ENCODE peak calls at places on chromosome 20, in six cellular contexts. E, N, B, J, H and I are unnamed samples.

GRCh38 chr20:24828992-24829648 is 119.9 kb upstream of the CST7 start:
- DNase-seq in N (no peak), H (no peak), J (no peak), B (no peak), E (no peak), I (no peak)

GRCh38 chr20:57394087-57395082 is 3.2 kb downstream of the RBM38 start:
- DNase-seq in E (no peak), H (no peak), N (peak), J (no peak), B (no peak), I (no peak)

GRCh38 chr20:63521602-63522001 is 1.0 kb downstream of the PPDPF start:
- DNase-seq in J (no peak), E (no peak), H (no peak), B (no peak), N (peak), I (no peak)

GRCh38 chr20:39282619-39283092 is 320.5 kb downstream of the DHX35 start:
- DNase-seq in B (no peak), J (no peak), H (no peak), N (no peak), E (no peak), I (no peak)

GRCh38 chr20:48892849-48893352 is 28.6 kb upstream of the ARFGEF2 start:
- DNase-seq in N (peak), H (no peak), J (no peak), E (no peak), B (no peak), I (no peak)

GRCh38 chr20:2599265-2600060 is 53.0 kb upstream of the NOP56 start:
- DNase-seq in B (no peak), N (no peak), H (no peak), E (no peak), J (no peak), I (no peak)

GRCh38 chr20:34315236-34315635 is 12.1 kb upstream of the AHCY start:
- DNase-seq in E (no peak), J (no peak), B (no peak), N (no peak), H (no peak), I (no peak)

GRCh38 chr20:4925842-4926530 is 75.3 kb downstream of the SLC23A2 start:
- DNase-seq in B (no peak), N (peak), J (no peak), H (peak), E (no peak), I (no peak)

GRCh38 chr20:3046677-3047462 is 1.0 kb downstream of the MRPS26 start:
- DNase-seq in E (no peak), H (no peak), J (no peak), N (no peak), B (no peak), I (no peak)

GRCh38 chr20:33914871-33915270 is 78.8 kb upstream of the RALY start:
- DNase-seq in E (no peak), B (no peak), J (peak), H (no peak), N (no peak), I (no peak)